ENCODE peak calls at places on chromosome 3, in nine cellular contexts. S is brain microvascular endothelial cell; D is caudate nucleus; T is A549; V is MV-4-11; I is NCI-H2081 treated with DMSO at 0.1 percent for 48 hours; B is NCI-H345; F is stimulated activated CD8-positive, alpha-beta memory T cell treated with anti-CD3 and anti-CD28 coated beads, Interleukin-15, amount 100 ng/mL, for 1 hour; O is H9. L is an unnamed sample.

GRCh38 chr3:134485620-134486576 is at the start of the genes ANAPC13 and CEP63:
- DNase-seq in I (peak), T (peak), B (peak), D (peak), V (peak), S (peak), F (peak), O (peak), L (peak)

GRCh38 chr3:72820405-72820804 is 27.8 kb downstream of the SHQ1 start:
- DNase-seq in S (peak), T (no peak), B (peak), I (no peak), V (peak), D (no peak), F (no peak), O (no peak), L (no peak)

GRCh38 chr3:126050050-126050392 is 33.9 kb downstream of the SLC41A3 start:
- DNase-seq in D (no peak), O (no peak), F (no peak), S (no peak), V (no peak), T (no peak), B (no peak), I (no peak), L (no peak)

GRCh38 chr3:183844606-183845005 is 19.2 kb upstream of the MAP6D1 start:
- DNase-seq in D (no peak), S (peak), O (no peak), B (no peak), F (no peak), I (no peak), V (no peak), T (no peak), L (no peak)

GRCh38 chr3:15015456-15015855 is 49.7 kb downstream of the MRPS25 start:
- DNase-seq in T (no peak), F (no peak), D (no peak), V (no peak), I (no peak), S (peak), O (no peak), B (no peak), L (no peak)

GRCh38 chr3:67644827-67645226 is 9.6 kb downstream of the SUCLG2 start:
- DNase-seq in B (no peak), V (no peak), O (no peak), D (no peak), I (no peak), F (no peak), S (no peak), T (no peak), L (no peak)

GRCh38 chr3:129228891-129229585 is 20.4 kb upstream of the COPG1 start:
- DNase-seq in O (peak), I (no peak), D (no peak), B (no peak), T (peak), S (peak), V (peak), F (no peak), L (peak)

GRCh38 chr3:151432624-151433372 is 28.1 kb downstream of the IGSF10 start:
- DNase-seq in B (no peak), I (no peak), D (no peak), O (no peak), T (no peak), S (no peak), F (no peak), V (no peak), L (no peak)

GRCh38 chr3:158103131-158103955 is 2.9 kb downstream of the SHOX2 start:
- DNase-seq in B (no peak), D (no peak), T (no peak), S (no peak), O (peak), F (no peak), I (no peak), V (peak), L (peak)

GRCh38 chr3:167750273-167750971 is 14.9 kb downstream of the SERPINI1 start:
- DNase-seq in O (no peak), S (no peak), T (no peak), B (no peak), I (no peak), D (no peak), F (no peak), V (peak), L (no peak)

GRCh38 chr3:178603735-178604134 is 67.5 kb downstream of the KCNMB2 start:
- DNase-seq in F (no peak), D (no peak), T (no peak), V (no peak), O (no peak), I (no peak), S (no peak), B (peak), L (no peak)

GRCh38 chr3:184183679-184184078 is 2.3 kb upstream of the ABCF3 start:
- DNase-seq in I (no peak), V (no peak), F (no peak), B (no peak), D (no peak), T (no peak), S (no peak), O (no peak), L (no peak)

GRCh38 chr3:36937492-36937891 is 7.4 kb downstream of the TRANK1 start:
- DNase-seq in F (no peak), D (no peak), T (no peak), O (no peak), S (no peak), B (no peak), I (no peak), V (no peak), L (no peak)

GRCh38 chr3:33372218-33373081 is 67.8 kb downstream of the UBP1 start:
- DNase-seq in O (no peak), F (peak), I (no peak), D (peak), T (peak), V (peak), S (peak), B (peak), L (peak)

GRCh38 chr3:16834214-16834613 is 50.5 kb upstream of the PLCL2 start:
- DNase-seq in S (no peak), F (no peak), B (no peak), V (no peak), O (no peak), I (no peak), T (peak), D (no peak), L (no peak)

GRCh38 chr3:69959581-69959980 is 40.0 kb upstream of the SAMMSON start:
- DNase-seq in T (no peak), D (no peak), B (no peak), I (no peak), V (no peak), S (no peak), F (no peak), O (no peak), L (no peak)

GRCh38 chr3:128800241-128801187 is 74.5 kb downstream of the RAB7A start:
- DNase-seq in B (no peak), T (no peak), O (no peak), I (no peak), F (no peak), D (peak), V (peak), S (no peak), L (no peak)

L was measured in GM23338.